ENCODE peak calls at places on chromosomes 5 and 9, in four cellular contexts. One of them, this sample, is unnamed.

GRCh38 chr5:145942202-145942601 is 5.8 kb downstream of the SH3RF2 start:
- DNase-seq in effector memory CD4-positive, alpha-beta T cell: no peak
- DNase-seq in OCI-LY7: no peak
- DNase-seq in cardiac muscle cell: no peak
- DNase-seq in this sample: no peak

GRCh38 chr5:171739246-171739645 is 46.4 kb upstream of the SMIM23 start:
- DNase-seq in OCI-LY7: no peak
- DNase-seq in effector memory CD4-positive, alpha-beta T cell: no peak
- DNase-seq in cardiac muscle cell: no peak
- DNase-seq in this sample: no peak

GRCh38 chr9:132806306-132806705 is 71.8 kb downstream of the AK8 start:
- DNase-seq in effector memory CD4-positive, alpha-beta T cell: no peak
- DNase-seq in cardiac muscle cell: no peak
- DNase-seq in OCI-LY7: no peak
- DNase-seq in this sample: no peak

GRCh38 chr9:34654317-34655083 is 2.5 kb downstream of the IL11RA start:
- DNase-seq in cardiac muscle cell: no peak
- DNase-seq in effector memory CD4-positive, alpha-beta T cell: no peak
- DNase-seq in OCI-LY7: no peak
- DNase-seq in this sample: no peak

GRCh38 chr5:85967681-85968080 is 650.1 kb upstream of the COX7C start:
- DNase-seq in cardiac muscle cell: no peak
- DNase-seq in OCI-LY7: no peak
- DNase-seq in effector memory CD4-positive, alpha-beta T cell: no peak
- DNase-seq in this sample: no peak

GRCh38 chr9:38620483-38621433 is at the start of gene ANKRD18A:
- DNase-seq in OCI-LY7: no peak
- DNase-seq in cardiac muscle cell: peak
- DNase-seq in effector memory CD4-positive, alpha-beta T cell: peak
- DNase-seq in this sample: peak

GRCh38 chr5:164998142-164998541 is 1492.7 kb downstream of the MAT2B start:
- DNase-seq in cardiac muscle cell: no peak
- DNase-seq in effector memory CD4-positive, alpha-beta T cell: no peak
- DNase-seq in OCI-LY7: no peak
- DNase-seq in this sample: no peak

GRCh38 chr5:30804739-30805313 is 388.7 kb upstream of the CDH6 start:
- DNase-seq in cardiac muscle cell: no peak
- DNase-seq in OCI-LY7: no peak
- DNase-seq in effector memory CD4-positive, alpha-beta T cell: no peak
- DNase-seq in this sample: no peak

GRCh38 chr5:127040779-127041520 is 10.6 kb upstream of the MARCHF3 start:
- DNase-seq in cardiac muscle cell: peak
- DNase-seq in effector memory CD4-positive, alpha-beta T cell: no peak
- DNase-seq in OCI-LY7: no peak
- DNase-seq in this sample: no peak

GRCh38 chr5:54275361-54275760 is 35.0 kb downstream of the ARL15 start:
- DNase-seq in effector memory CD4-positive, alpha-beta T cell: no peak
- DNase-seq in cardiac muscle cell: no peak
- DNase-seq in OCI-LY7: no peak
- DNase-seq in this sample: no peak

GRCh38 chr5:65199988-65200668 is 281.6 kb downstream of the ADAMTS6 start:
- DNase-seq in effector memory CD4-positive, alpha-beta T cell: no peak
- DNase-seq in cardiac muscle cell: no peak
- DNase-seq in OCI-LY7: no peak
- DNase-seq in this sample: no peak

GRCh38 chr9:136050706-136051567 is 44.2 kb downstream of the NACC2 start:
- DNase-seq in cardiac muscle cell: peak
- DNase-seq in OCI-LY7: no peak
- DNase-seq in effector memory CD4-positive, alpha-beta T cell: no peak
- DNase-seq in this sample: no peak

GRCh38 chr9:107016383-107016782 is 153.4 kb downstream of the ZNF462 start:
- DNase-seq in OCI-LY7: no peak
- DNase-seq in effector memory CD4-positive, alpha-beta T cell: no peak
- DNase-seq in cardiac muscle cell: no peak
- DNase-seq in this sample: no peak

DNA sequence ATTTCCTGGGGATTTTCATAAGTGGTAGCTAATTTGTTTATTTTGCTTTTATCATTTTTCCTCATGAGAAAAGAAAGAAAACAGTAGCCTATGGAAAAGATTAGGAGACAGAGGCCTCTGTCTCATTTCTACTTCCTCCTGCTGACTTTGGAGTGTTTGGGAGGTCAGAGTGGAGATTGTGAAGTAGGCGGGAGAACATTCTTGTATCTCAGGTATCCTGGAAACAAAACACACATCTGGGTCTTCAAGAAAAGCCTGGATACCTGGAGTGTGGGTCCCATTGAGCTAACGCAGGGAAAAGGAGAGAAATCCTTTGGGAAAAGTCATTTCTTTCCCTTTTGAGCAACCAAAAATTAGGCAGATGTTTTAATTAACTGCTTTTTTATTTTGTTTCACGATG is 161.5 kb upstream of the DMAC1 start:
- DNase-seq in cardiac muscle cell: no peak
- DNase-seq in OCI-LY7: no peak
- DNase-seq in effector memory CD4-positive, alpha-beta T cell: no peak
- DNase-seq in this sample: no peak
- H3K27ac ChIP-seq in cardiac muscle cell: no peak
- H3K27ac ChIP-seq in OCI-LY7: no peak
- H3K27ac ChIP-seq in effector memory CD4-positive, alpha-beta T cell: no peak
- H3K27ac ChIP-seq in this sample: no peak

GRCh38 chr9:134223601-134224122 is 59.3 kb upstream of the RNU6ATAC start:
- DNase-seq in OCI-LY7: no peak
- DNase-seq in effector memory CD4-positive, alpha-beta T cell: no peak
- DNase-seq in cardiac muscle cell: no peak
- DNase-seq in this sample: no peak
- H3K27ac ChIP-seq in OCI-LY7: no peak
- H3K27ac ChIP-seq in effector memory CD4-positive, alpha-beta T cell: no peak
- H3K27ac ChIP-seq in cardiac muscle cell: no peak
- H3K27ac ChIP-seq in this sample: no peak

GRCh38 chr5:132490484-132491367 is at the start of gene IRF1:
- DNase-seq in effector memory CD4-positive, alpha-beta T cell: peak
- DNase-seq in cardiac muscle cell: peak
- DNase-seq in OCI-LY7: peak
- DNase-seq in this sample: peak

GRCh38 chr5:132489871-132490483 is 596 bp downstream of the IRF1 start:
- DNase-seq in effector memory CD4-positive, alpha-beta T cell: no peak
- DNase-seq in OCI-LY7: peak
- DNase-seq in cardiac muscle cell: peak
- DNase-seq in this sample: no peak

GRCh38 chr5:132488590-132488989 is 2.0 kb downstream of the IRF1 start:
- DNase-seq in OCI-LY7: no peak
- DNase-seq in cardiac muscle cell: no peak
- DNase-seq in effector memory CD4-positive, alpha-beta T cell: no peak
- DNase-seq in this sample: no peak

GRCh38 chr5:132487841-132488555 is 2.6 kb downstream of the IRF1 start:
- DNase-seq in OCI-LY7: peak
- DNase-seq in effector memory CD4-positive, alpha-beta T cell: peak
- DNase-seq in cardiac muscle cell: no peak
- DNase-seq in this sample: no peak

DNA sequence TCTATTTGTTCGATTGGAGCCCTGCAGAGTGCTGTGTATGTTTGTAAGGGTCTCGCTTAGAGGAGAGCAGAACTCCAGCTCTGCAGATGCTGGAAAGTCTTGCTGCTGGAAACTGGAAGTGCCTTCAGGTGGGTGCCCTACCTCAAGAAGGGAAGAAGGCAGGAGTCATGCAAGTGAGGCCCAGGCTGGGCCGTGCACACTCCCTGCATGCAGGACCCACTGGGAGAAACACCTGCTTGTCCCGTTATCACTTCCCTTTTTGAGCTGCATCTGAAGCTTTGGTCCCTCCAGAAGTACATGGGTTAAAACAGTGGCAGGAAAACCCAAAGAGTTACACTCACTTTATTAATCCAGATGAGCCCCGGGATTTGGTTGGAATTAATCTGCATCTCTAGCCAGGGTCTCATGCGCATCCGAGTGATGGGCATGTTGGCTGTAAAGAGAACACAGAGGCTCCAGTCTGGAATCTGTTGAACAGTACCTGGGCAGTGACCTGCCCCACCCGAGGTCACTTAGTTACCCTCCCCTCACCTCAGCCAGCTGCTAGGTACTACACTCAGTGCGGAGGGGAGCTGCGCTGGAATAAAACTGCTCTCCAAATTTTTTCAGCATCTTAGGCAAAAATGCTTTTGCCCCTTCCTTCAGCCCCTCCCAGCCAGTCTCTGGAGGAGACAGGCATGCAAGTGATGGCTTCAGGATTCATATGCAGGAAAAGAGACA is 1.4 kb downstream of the IRF1 start:
- DNase-seq in cardiac muscle cell: no peak
- DNase-seq in effector memory CD4-positive, alpha-beta T cell: peak
- DNase-seq in OCI-LY7: peak
- DNase-seq in this sample: no peak
- H3K27ac ChIP-seq in cardiac muscle cell: no peak
- H3K27ac ChIP-seq in effector memory CD4-positive, alpha-beta T cell: peak
- H3K27ac ChIP-seq in OCI-LY7: peak
- H3K27ac ChIP-seq in this sample: no peak

GRCh38 chr5:125249400-125249799 is 503.0 kb upstream of the ZNF608 start:
- DNase-seq in OCI-LY7: no peak
- DNase-seq in cardiac muscle cell: no peak
- DNase-seq in effector memory CD4-positive, alpha-beta T cell: no peak
- DNase-seq in this sample: no peak
- H3K27ac ChIP-seq in OCI-LY7: no peak
- H3K27ac ChIP-seq in cardiac muscle cell: no peak
- H3K27ac ChIP-seq in effector memory CD4-positive, alpha-beta T cell: no peak
- H3K27ac ChIP-seq in this sample: no peak

GRCh38 chr9:92988215-92988731 is 41.0 kb downstream of the FGD3 start:
- DNase-seq in effector memory CD4-positive, alpha-beta T cell: no peak
- DNase-seq in cardiac muscle cell: no peak
- DNase-seq in OCI-LY7: no peak
- DNase-seq in this sample: no peak
- H3K27ac ChIP-seq in effector memory CD4-positive, alpha-beta T cell: peak
- H3K27ac ChIP-seq in cardiac muscle cell: no peak
- H3K27ac ChIP-seq in OCI-LY7: no peak
- H3K27ac ChIP-seq in this sample: no peak

DNA sequence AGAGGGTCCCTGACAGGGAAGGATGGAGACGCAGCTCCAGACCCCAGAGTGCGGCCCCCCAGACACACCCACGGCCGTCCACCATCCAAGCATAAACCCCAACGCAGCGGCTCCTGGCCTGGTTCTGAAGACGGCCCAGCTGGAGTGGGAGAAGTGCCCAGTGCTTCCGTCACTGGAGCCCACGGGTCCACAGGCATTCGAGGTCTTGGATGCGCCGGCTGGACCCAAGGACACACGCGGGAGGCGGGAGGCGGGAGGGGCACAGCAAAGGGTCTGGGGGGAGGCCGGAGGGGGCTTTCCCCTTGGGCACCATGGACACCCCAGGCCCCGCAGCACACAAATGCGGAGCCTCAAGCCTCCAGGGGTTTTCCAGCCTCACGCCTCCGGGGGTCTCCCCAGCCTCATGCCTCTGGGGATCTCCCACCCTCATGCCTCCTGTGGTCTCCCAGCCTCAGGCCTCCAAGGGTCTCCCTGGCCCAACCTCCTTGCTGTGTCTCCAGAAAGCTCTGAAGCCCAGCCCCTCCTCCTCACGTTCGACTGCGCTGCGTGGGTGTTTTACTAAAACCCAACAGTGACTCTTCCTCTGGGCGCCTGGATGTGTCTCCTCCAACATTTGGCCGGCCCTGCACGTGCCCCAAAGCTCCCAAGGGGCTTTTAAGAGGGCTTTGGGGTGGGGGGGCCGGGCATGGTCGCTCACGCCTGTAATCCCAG is 15.2 kb downstream of the EXD3 start:
- DNase-seq in effector memory CD4-positive, alpha-beta T cell: no peak
- DNase-seq in OCI-LY7: no peak
- DNase-seq in cardiac muscle cell: no peak
- DNase-seq in this sample: no peak
- H3K27ac ChIP-seq in effector memory CD4-positive, alpha-beta T cell: no peak
- H3K27ac ChIP-seq in OCI-LY7: no peak
- H3K27ac ChIP-seq in cardiac muscle cell: no peak
- H3K27ac ChIP-seq in this sample: no peak